ENCODE peak calls at places on chromosome 20, in four cellular contexts. E is CD8-positive, alpha-beta T cell; T is tibial nerve; R is esophagus muscularis mucosa. O is an unnamed sample.

GRCh38 chr20:11278461-11278860 is 604.7 kb upstream of the JAG1 start:
- DNase-seq in R (no peak), T (no peak), E (no peak), O (no peak)

GRCh38 chr20:23049933-23050838 is 714 bp upstream of the THBD start:
- DNase-seq in T (peak; percentile 21), R (no peak), E (no peak), O (no peak)

GRCh38 chr20:41232971-41233926 is 84.3 kb downstream of the ZHX3 start:
- DNase-seq in E (no peak), T (no peak), R (no peak), O (no peak)

GRCh38 chr20:10282930-10283556 is 64.4 kb downstream of the SNAP25 start:
- DNase-seq in R (no peak), T (no peak), E (no peak), O (no peak)

GRCh38 chr20:35830264-35830663 is 58.4 kb downstream of the PHF20 start:
- DNase-seq in R (no peak), E (no peak), T (no peak), O (no peak)

GRCh38 chr20:48002517-48002970 is 217.3 kb upstream of the SULF2 start:
- DNase-seq in E (no peak), T (no peak), R (no peak), O (no peak)

GRCh38 chr20:47272893-47273590 is 83.5 kb downstream of the ZMYND8 start:
- DNase-seq in T (peak; percentile 96), R (no peak), E (peak; percentile 55), O (peak; percentile 58)

GRCh38 chr20:49775229-49775693 is 37.4 kb upstream of the SLC9A8 start:
- DNase-seq in R (no peak), E (no peak), T (peak; percentile 36), O (no peak)

GRCh38 chr20:53738039-53738944 is 144.7 kb upstream of the ZNF217 start:
- DNase-seq in T (peak; percentile 70), R (no peak), E (no peak), O (no peak)

GRCh38 chr20:22048241-22048640 is 342.8 kb downstream of the PAX1 start:
- DNase-seq in R (no peak), T (no peak), E (no peak), O (no peak)

GRCh38 chr20:18633411-18633810 is 45.6 kb downstream of the DTD1 start:
- DNase-seq in E (no peak), R (no peak), T (no peak), O (no peak)

GRCh38 chr20:53935353-53936084 is 134.9 kb downstream of the BCAS1 start:
- DNase-seq in E (no peak), T (no peak), R (no peak), O (no peak)

GRCh38 chr20:44884907-44885391 is 556 bp upstream of the YWHAB start:
- DNase-seq in R (no peak), T (no peak), E (no peak), O (no peak)

DNA sequence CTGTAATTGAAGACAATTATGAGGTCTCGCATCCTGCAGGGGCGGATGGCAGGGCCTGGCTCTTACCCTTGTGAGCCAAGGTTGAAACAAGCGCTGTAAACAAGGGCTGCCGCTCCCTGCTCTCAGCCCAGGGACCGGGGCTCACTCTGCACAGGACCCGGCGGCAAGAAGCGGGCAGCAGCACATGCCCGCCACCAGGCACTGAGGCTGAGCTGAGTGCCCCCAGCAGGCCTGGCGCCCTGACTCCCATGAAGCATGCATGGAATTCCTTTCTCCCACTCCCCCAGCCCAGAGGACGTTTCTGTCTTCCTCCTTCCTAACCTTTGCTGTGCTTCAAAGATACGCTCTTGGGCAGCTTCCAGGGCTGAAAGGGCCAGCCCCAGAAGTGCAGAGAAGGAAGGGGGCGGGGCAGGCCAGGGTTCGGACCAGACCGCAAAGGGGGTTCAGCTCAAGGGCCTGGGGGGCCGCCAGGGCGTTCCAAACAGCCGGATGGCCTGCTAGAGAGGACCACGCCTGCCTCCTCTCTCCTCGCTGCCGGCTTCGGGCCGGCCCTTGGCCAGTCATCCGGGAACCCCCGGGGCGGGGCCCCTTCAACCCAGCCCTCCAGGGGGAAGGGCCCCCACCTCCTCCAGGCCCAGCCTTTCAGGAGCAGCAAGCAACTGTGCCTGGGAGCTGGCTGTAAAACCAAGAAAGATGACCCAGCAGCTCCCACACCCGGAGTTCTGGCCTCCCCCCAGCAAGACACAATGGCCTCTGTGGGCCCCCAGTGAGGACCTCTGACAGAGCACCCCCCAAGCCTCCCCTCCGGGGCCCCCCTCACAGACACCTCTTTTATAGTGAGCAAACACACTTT is 109.9 kb downstream of the NOL4L start:
- DNase-seq in T (peak; percentile 78), E (no peak), R (no peak), O (no peak)
- H3K4me1 ChIP-seq in T (peaks cover 100% of the 10 kb centered on the region), E (peaks cover 45% of the 10 kb centered on the region), R (peaks cover 98% of the 10 kb centered on the region), O (no peaks in the 10 kb centered on the region)

GRCh38 chr20:59042796-59043621 is 423 bp upstream of the PRELID3B start:
- DNase-seq in E (peak; percentile 94), R (peak; percentile 97), T (peak; percentile 76), O (peak; percentile 95)

GRCh38 chr20:59042151-59042795 is at the start of gene PRELID3B:
- DNase-seq in E (no peak), R (peak; percentile 87), T (peak; percentile 7), O (peak; percentile 44)

GRCh38 chr20:59037386-59037785 is 5.2 kb downstream of the PRELID3B start:
- DNase-seq in R (peak; percentile 70), E (no peak), T (no peak), O (no peak)

GRCh38 chr20:59040682-59041081 is 1.9 kb downstream of the PRELID3B start:
- DNase-seq in E (no peak), R (peak; percentile 37), T (no peak), O (no peak)

DNA sequence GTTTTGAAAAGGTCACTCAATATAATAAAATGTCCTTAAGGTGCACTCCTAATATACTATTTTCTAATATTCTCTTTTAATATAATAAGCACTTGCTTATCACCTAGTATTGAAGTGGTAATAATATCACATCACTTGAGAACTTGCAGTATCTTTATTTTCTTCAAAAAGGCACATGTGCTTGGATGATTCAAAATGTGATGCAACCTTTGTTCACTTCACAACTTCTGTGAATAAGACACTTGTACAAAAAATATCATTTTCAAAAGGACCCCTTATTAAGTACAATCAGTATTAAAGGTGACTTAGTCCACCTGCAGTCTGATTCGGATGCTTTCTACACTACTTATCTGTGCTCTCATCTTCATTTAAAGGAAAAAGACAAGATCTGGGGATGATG is 3.4 kb downstream of the PRELID3B start:
- DNase-seq in E (no peak), T (no peak), R (no peak), O (no peak)
- H3K4me1 ChIP-seq in E (peaks cover 49% of the 10 kb centered on the region), T (peaks cover 47% of the 10 kb centered on the region), R (peaks cover 36% of the 10 kb centered on the region), O (peaks cover 48% of the 10 kb centered on the region)

DNA sequence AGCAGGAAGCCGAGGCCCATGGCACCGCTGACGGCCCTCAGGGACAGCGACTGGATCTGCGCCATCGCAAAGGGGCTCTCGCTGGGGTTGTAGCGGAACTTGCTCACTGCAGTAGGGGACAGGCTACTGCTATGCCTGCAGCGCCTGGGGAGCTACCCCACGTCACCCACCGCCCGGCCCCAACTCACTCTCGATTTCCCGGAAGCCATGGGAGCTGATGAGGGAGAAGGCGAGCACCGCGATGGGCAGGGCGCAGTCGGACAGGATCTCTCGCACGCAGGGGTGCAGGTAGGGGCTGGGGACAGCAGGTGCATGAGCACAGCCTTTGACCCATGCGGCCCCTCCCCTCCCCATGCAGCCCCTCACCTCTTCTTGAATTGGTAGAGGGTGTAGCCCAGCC is 9.8 kb downstream of the SLC4A11 start:
- DNase-seq in T (no peak), E (no peak), R (no peak), O (no peak)
- H3K4me1 ChIP-seq in T (no peaks in the 10 kb centered on the region), E (no peaks in the 10 kb centered on the region), R (no peaks in the 10 kb centered on the region), O (no peaks in the 10 kb centered on the region)

GRCh38 chr20:56417402-56417801 is 5.3 kb downstream of the CASS4 start:
- DNase-seq in T (no peak), R (no peak), E (no peak), O (no peak)

GRCh38 chr20:56417911-56418310 is 5.9 kb downstream of the CASS4 start:
- DNase-seq in E (no peak), R (no peak), T (no peak), O (no peak)

GRCh38 chr20:56412473-56412790 is 372 bp downstream of the CASS4 start:
- DNase-seq in T (no peak), E (no peak), R (no peak), O (no peak)

GRCh38 chr20:56412949-56413348 is 889 bp downstream of the CASS4 start:
- DNase-seq in R (no peak), E (no peak), T (no peak), O (no peak)

GRCh38 chr20:56414842-56415765 is 3.0 kb downstream of the CASS4 start:
- DNase-seq in E (peak; percentile 50), T (no peak), R (no peak), O (no peak)
- H3K4me1 ChIP-seq in E (peaks cover 85% of the 10 kb centered on the region), T (peaks cover 20% of the 10 kb centered on the region), R (peaks cover 19% of the 10 kb centered on the region), O (no peaks in the 10 kb centered on the region)